ENCODE peak calls at places on chromosomes 5 and 9, in ten cellular contexts. X is heart right ventricle; L is heart left ventricle; I is effector memory CD4-positive, alpha-beta T cell; S is cardiac muscle cell; K is tibial artery; Q is uterus; M is CD8-positive, alpha-beta memory T cell; F is prostate gland; Z is fibroblast of lung. D is an unnamed sample. For H3K4me1 and H3K9me3, the result is how much of the 10 kb centered on the place peaks cover.

GRCh38 chr5:87243161-87243877 is 24.4 kb upstream of the RASA1 start:
- DNase-seq in Q (no peak), X (no peak), F (no peak), M (no peak), I (no peak), Z (peak), S (no peak), K (peak), L (no peak), D (no peak)

GRCh38 chr5:4716786-4717185 is 423.3 kb upstream of the ADAMTS16 start:
- DNase-seq in F (no peak), Q (no peak), K (no peak), L (no peak), X (no peak), I (no peak), S (no peak), Z (no peak), M (no peak), D (no peak)

GRCh38 chr9:95505676-95506437 is 10.9 kb downstream of the PTCH1 start:
- DNase-seq in X (peak), Q (peak), I (no peak), Z (peak), F (peak), S (peak), M (no peak), K (no peak), L (peak), D (peak)

GRCh38 chr9:95452176-95452575 is 64.6 kb downstream of the PTCH1 start:
- DNase-seq in K (no peak), L (no peak), Q (no peak), Z (no peak), X (no peak), M (no peak), F (no peak), S (no peak), I (no peak), D (no peak)

GRCh38 chr5:126499278-126499677 is 76.1 kb downstream of the GRAMD2B start:
- DNase-seq in X (no peak), L (no peak), F (no peak), S (no peak), K (no peak), Q (peak), I (no peak), Z (no peak), M (no peak), D (no peak)

GRCh38 chr9:132520612-132521011 is 61.8 kb upstream of the BARHL1 start:
- DNase-seq in I (no peak), F (no peak), Q (no peak), L (no peak), X (no peak), S (no peak), Z (no peak), K (no peak), M (no peak), D (no peak)

GRCh38 chr5:172906436-172906835 is 52.8 kb upstream of the RPL26L1 start:
- DNase-seq in Z (peak), S (no peak), I (no peak), X (no peak), L (no peak), Q (peak), K (no peak), M (no peak), F (no peak), D (no peak)

GRCh38 chr5:107373511-107374263 is 297.1 kb downstream of the EFNA5 start:
- DNase-seq in Q (no peak), M (no peak), Z (no peak), F (no peak), S (no peak), K (no peak), L (no peak), I (no peak), X (no peak), D (no peak)

GRCh38 chr5:17619353-17619752 is 9.2 kb downstream of the TAF11L12 start:
- DNase-seq in K (no peak), X (no peak), L (no peak), M (no peak), F (no peak), Z (no peak), Q (no peak), I (no peak), S (no peak), D (no peak)

GRCh38 chr9:113993838-113994540 is 84.1 kb downstream of the AMBP start:
- DNase-seq in M (no peak), F (peak), Q (peak), X (peak), K (peak), I (no peak), Z (peak), S (no peak), L (peak), D (peak)

DNA sequence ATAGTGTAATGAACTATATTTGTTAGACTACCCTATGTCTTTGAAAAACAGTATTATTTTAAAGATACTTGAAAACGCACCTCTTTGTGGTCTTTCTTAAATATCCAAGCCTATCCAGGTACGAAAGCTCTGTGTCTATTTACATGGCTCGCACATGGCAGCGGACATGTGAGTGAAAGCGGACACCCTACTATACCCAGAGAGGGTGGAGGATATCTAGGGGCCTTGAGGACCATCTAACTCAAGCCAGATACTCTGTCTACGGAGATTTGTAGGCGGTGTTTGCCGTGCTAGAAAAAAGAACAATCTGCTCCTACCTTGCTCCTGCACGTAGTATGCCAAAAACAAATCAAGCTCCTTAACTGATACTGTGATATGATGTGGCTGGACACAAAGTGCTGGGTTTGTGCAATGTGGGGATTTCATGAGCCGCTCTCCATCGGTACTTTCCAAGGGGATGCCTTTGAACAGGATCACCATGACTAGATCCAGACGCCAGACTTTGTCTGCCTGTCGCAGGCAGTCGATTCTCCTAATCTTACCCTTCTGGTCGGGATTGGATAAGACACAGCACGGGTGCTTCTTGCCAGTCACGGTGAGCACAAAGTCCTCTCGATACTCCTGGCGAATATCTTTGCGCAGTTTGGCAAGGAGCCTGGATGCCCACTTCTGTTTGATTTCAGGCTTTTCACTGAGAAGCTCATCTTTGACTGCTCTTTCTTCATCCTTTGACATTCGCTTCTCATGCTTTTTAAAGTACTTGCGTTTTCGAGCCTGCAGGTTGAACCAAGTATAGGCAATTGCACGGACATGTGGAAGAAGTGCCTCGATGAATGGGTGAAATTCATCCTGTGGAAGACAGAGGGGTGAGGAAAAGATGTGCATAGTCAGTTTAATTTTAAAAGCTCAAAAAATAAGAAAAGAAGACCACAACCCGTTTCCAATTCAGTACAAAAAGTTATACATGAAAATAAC is 7.0 kb downstream of the NFIB start:
- DNase-seq in F (no peak), S (no peak), X (no peak), Z (peak), Q (no peak), K (no peak), I (no peak), L (no peak), M (no peak), D (no peak)
- H3K4me1 ChIP-seq in F (under half), S (under half), X (under half), Z (under half), Q (under half), K (under half), I (under half), L (half or more), M (under half), D (under half)

GRCh38 chr9:135000647-135001245 is 83.0 kb upstream of the FCN1 start:
- DNase-seq in Z (peak), S (no peak), F (no peak), L (no peak), M (no peak), K (no peak), X (no peak), I (no peak), Q (no peak), D (no peak)
- H3K9me3 ChIP-seq in Z (under half), S (under half), F (under half), L (under half), M (under half), K (under half), X (under half), I (under half), Q (under half), D (under half)

DNA sequence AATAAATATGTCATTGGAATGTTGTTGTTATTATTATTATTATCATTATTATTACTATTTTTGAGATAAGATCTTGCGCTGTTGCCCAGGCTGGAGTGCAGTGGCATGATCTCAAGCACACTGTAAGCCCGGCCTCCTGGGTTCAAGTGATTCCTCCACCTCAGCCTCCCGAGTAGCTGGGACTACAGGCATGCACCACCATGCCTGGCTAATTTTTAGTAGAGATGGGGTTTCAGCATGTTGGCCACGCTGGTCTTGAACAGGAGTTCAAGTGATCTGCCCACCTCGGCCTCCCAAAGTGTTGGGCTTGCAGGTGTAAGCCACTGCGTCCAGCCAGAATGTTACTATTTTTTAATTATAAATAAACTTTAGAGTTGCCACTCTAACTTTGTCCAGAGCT is 14.4 kb downstream of the ZNF462 start:
- DNase-seq in Q (no peak), S (no peak), Z (no peak), L (no peak), X (no peak), I (no peak), K (no peak), F (no peak), M (no peak), D (no peak)
- H3K4me1 ChIP-seq in Q (under half), S (under half), Z (under half), L (half or more), X (half or more), I (under half), K (under half), F (under half), M (under half), D (under half)

DNA sequence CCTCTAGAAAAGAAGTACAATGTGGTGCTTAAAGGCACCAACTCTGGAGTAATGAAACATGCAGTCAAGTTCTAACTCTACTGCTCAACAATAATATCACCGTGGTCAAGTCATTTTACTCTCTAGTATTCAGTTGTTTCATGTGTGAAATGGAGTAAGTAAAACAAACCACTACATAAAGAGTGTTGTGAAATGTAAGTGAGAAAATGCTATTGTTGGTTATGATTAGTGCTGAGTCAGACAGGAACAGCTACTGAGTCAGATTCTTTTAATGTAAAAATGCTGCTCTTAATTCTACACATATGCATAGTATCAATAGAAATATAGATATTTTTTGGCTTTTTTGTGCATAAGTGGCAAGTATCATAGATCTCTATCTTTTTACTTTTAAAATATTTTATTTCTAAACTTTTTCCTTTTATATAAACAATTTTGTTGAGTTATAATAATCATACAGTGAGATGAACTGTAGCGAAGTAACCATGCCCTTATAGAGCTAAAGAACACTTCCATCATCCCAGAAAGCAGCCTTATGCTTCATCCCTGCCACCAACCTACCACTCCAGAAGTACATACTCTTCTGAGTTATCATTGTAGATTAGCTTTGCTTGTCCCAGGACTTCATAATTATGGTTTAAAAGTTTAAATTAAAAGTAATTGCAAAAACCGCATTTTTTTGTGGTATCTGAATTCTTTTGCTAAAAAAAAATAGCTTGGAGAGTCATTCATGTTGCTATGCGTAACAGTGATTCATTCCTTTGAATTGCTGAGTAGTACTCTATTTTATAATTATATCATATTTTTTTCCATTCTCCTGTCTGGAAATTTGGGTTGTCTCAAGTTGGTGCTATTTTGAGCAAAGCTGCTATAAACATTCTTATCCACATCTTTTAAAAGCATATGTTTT is 548.2 kb upstream of the CLINT1 start:
- DNase-seq in S (no peak), Q (no peak), X (no peak), I (no peak), F (no peak), L (no peak), K (no peak), M (no peak), Z (peak), D (no peak)
- H3K9me3 ChIP-seq in S (under half), Q (under half), X (under half), I (under half), F (under half), L (under half), K (under half), M (under half), Z (under half), D (under half)

GRCh38 chr9:37787059-37787458 is 2.2 kb upstream of the EXOSC3 start:
- DNase-seq in L (no peak), X (no peak), F (no peak), Z (no peak), Q (no peak), M (no peak), S (no peak), K (no peak), I (no peak), D (peak)
- H3K4me1 ChIP-seq in L (under half), X (under half), F (under half), Z (under half), Q (under half), M (under half), S (under half), K (under half), I (under half), D (under half)

D was measured in aorta.